ENCODE peak calls at places on chromosomes 7 and 10, in six cellular contexts. One of them, this sample, is unnamed.

GRCh38 chr7:4820405-4820967 is 41.3 kb downstream of the PAPOLB start:
- DNase-seq in activated T-cell treated with anti-CD3 and anti-CD28 coated beads, Interleukin-2, amount 50 U/mL, for 24 hours: no peak
- DNase-seq in pons: no peak
- DNase-seq in EL: no peak
- DNase-seq in activated CD8-positive, alpha-beta memory T cell treated with anti-CD3 and anti-CD28 coated beads for 24 hours: no peak
- DNase-seq in endothelial cell: no peak
- DNase-seq in this sample: no peak

GRCh38 chr10:107561136-107561650 is 396.7 kb upstream of the SORCS1 start:
- DNase-seq in activated T-cell treated with anti-CD3 and anti-CD28 coated beads, Interleukin-2, amount 50 U/mL, for 24 hours: no peak
- DNase-seq in pons: no peak
- DNase-seq in EL: no peak
- DNase-seq in activated CD8-positive, alpha-beta memory T cell treated with anti-CD3 and anti-CD28 coated beads for 24 hours: no peak
- DNase-seq in endothelial cell: no peak
- DNase-seq in this sample: no peak

GRCh38 chr10:70954373-70954772 is 66.0 kb upstream of the PCBD1 start:
- DNase-seq in activated T-cell treated with anti-CD3 and anti-CD28 coated beads, Interleukin-2, amount 50 U/mL, for 24 hours: no peak
- DNase-seq in pons: no peak
- DNase-seq in EL: no peak
- DNase-seq in activated CD8-positive, alpha-beta memory T cell treated with anti-CD3 and anti-CD28 coated beads for 24 hours: no peak
- DNase-seq in endothelial cell: no peak
- DNase-seq in this sample: no peak

GRCh38 chr7:80392229-80393169 is 119.4 kb downstream of the GNAT3 start:
- DNase-seq in activated T-cell treated with anti-CD3 and anti-CD28 coated beads, Interleukin-2, amount 50 U/mL, for 24 hours: no peak
- DNase-seq in pons: peak; percentile 75
- DNase-seq in EL: peak; percentile 38
- DNase-seq in activated CD8-positive, alpha-beta memory T cell treated with anti-CD3 and anti-CD28 coated beads for 24 hours: no peak
- DNase-seq in endothelial cell: no peak
- DNase-seq in this sample: peak; percentile 61

GRCh38 chr10:103540722-103541121 is 47.2 kb downstream of the NEURL1 start:
- DNase-seq in activated T-cell treated with anti-CD3 and anti-CD28 coated beads, Interleukin-2, amount 50 U/mL, for 24 hours: no peak
- DNase-seq in pons: no peak
- DNase-seq in EL: peak; percentile 26
- DNase-seq in activated CD8-positive, alpha-beta memory T cell treated with anti-CD3 and anti-CD28 coated beads for 24 hours: peak; percentile 33
- DNase-seq in endothelial cell: no peak
- DNase-seq in this sample: no peak

GRCh38 chr7:81004098-81004497 is 85.2 kb upstream of the SEMA3C start:
- DNase-seq in activated T-cell treated with anti-CD3 and anti-CD28 coated beads, Interleukin-2, amount 50 U/mL, for 24 hours: no peak
- DNase-seq in pons: no peak
- DNase-seq in EL: peak; percentile 34
- DNase-seq in activated CD8-positive, alpha-beta memory T cell treated with anti-CD3 and anti-CD28 coated beads for 24 hours: no peak
- DNase-seq in endothelial cell: no peak
- DNase-seq in this sample: no peak

GRCh38 chr7:93910076-93910994 is 4.0 kb downstream of the GNGT1 start:
- DNase-seq in activated T-cell treated with anti-CD3 and anti-CD28 coated beads, Interleukin-2, amount 50 U/mL, for 24 hours: no peak
- DNase-seq in pons: peak; percentile 24
- DNase-seq in EL: peak; percentile 67
- DNase-seq in activated CD8-positive, alpha-beta memory T cell treated with anti-CD3 and anti-CD28 coated beads for 24 hours: no peak
- DNase-seq in endothelial cell: no peak
- DNase-seq in this sample: no peak

GRCh38 chr7:2530076-2530967 is 10.7 kb downstream of the LFNG start:
- DNase-seq in activated T-cell treated with anti-CD3 and anti-CD28 coated beads, Interleukin-2, amount 50 U/mL, for 24 hours: peak; percentile 80
- DNase-seq in pons: peak; percentile 58
- DNase-seq in EL: peak; percentile 41
- DNase-seq in activated CD8-positive, alpha-beta memory T cell treated with anti-CD3 and anti-CD28 coated beads for 24 hours: peak; percentile 89
- DNase-seq in endothelial cell: peak; percentile 4
- DNase-seq in this sample: no peak

GRCh38 chr7:92704858-92705257 is 114.7 kb upstream of the FAM133B start:
- DNase-seq in activated T-cell treated with anti-CD3 and anti-CD28 coated beads, Interleukin-2, amount 50 U/mL, for 24 hours: no peak
- DNase-seq in pons: no peak
- DNase-seq in EL: no peak
- DNase-seq in activated CD8-positive, alpha-beta memory T cell treated with anti-CD3 and anti-CD28 coated beads for 24 hours: no peak
- DNase-seq in endothelial cell: no peak
- DNase-seq in this sample: no peak

GRCh38 chr7:84073476-84073875 is 121.1 kb downstream of the SEMA3A start:
- DNase-seq in activated T-cell treated with anti-CD3 and anti-CD28 coated beads, Interleukin-2, amount 50 U/mL, for 24 hours: no peak
- DNase-seq in pons: no peak
- DNase-seq in EL: no peak
- DNase-seq in activated CD8-positive, alpha-beta memory T cell treated with anti-CD3 and anti-CD28 coated beads for 24 hours: no peak
- DNase-seq in endothelial cell: no peak
- DNase-seq in this sample: no peak

GRCh38 chr7:99109108-99110051 is 34.5 kb downstream of the SMURF1 start:
- DNase-seq in activated T-cell treated with anti-CD3 and anti-CD28 coated beads, Interleukin-2, amount 50 U/mL, for 24 hours: no peak
- DNase-seq in pons: peak; percentile 94
- DNase-seq in EL: peak; percentile 61
- DNase-seq in activated CD8-positive, alpha-beta memory T cell treated with anti-CD3 and anti-CD28 coated beads for 24 hours: no peak
- DNase-seq in endothelial cell: no peak
- DNase-seq in this sample: peak; percentile 81

GRCh38 chr10:43817368-43817767 is 168.7 kb upstream of the ZNF32 start:
- DNase-seq in activated T-cell treated with anti-CD3 and anti-CD28 coated beads, Interleukin-2, amount 50 U/mL, for 24 hours: no peak
- DNase-seq in pons: no peak
- DNase-seq in EL: peak; percentile 80
- DNase-seq in activated CD8-positive, alpha-beta memory T cell treated with anti-CD3 and anti-CD28 coated beads for 24 hours: no peak
- DNase-seq in endothelial cell: no peak
- DNase-seq in this sample: no peak

GRCh38 chr10:91339729-91340128 is 70.4 kb upstream of the HECTD2 start:
- DNase-seq in activated T-cell treated with anti-CD3 and anti-CD28 coated beads, Interleukin-2, amount 50 U/mL, for 24 hours: no peak
- DNase-seq in pons: no peak
- DNase-seq in EL: no peak
- DNase-seq in activated CD8-positive, alpha-beta memory T cell treated with anti-CD3 and anti-CD28 coated beads for 24 hours: no peak
- DNase-seq in endothelial cell: no peak
- DNase-seq in this sample: no peak

GRCh38 chr10:121058082-121058481 is 206.9 kb downstream of the WDR11 start:
- DNase-seq in activated T-cell treated with anti-CD3 and anti-CD28 coated beads, Interleukin-2, amount 50 U/mL, for 24 hours: no peak
- DNase-seq in pons: no peak
- DNase-seq in EL: no peak
- DNase-seq in activated CD8-positive, alpha-beta memory T cell treated with anti-CD3 and anti-CD28 coated beads for 24 hours: no peak
- DNase-seq in endothelial cell: no peak
- DNase-seq in this sample: no peak

GRCh38 chr10:115001506-115002381 is 63.7 kb downstream of the TRUB1 start:
- DNase-seq in activated T-cell treated with anti-CD3 and anti-CD28 coated beads, Interleukin-2, amount 50 U/mL, for 24 hours: no peak
- DNase-seq in pons: peak; percentile 36
- DNase-seq in EL: no peak
- DNase-seq in activated CD8-positive, alpha-beta memory T cell treated with anti-CD3 and anti-CD28 coated beads for 24 hours: no peak
- DNase-seq in endothelial cell: no peak
- DNase-seq in this sample: peak; percentile 4

GRCh38 chr7:70738080-70738479 is 393.9 kb upstream of the GALNT17 start:
- DNase-seq in activated T-cell treated with anti-CD3 and anti-CD28 coated beads, Interleukin-2, amount 50 U/mL, for 24 hours: no peak
- DNase-seq in pons: peak; percentile 41
- DNase-seq in EL: peak; percentile 2
- DNase-seq in activated CD8-positive, alpha-beta memory T cell treated with anti-CD3 and anti-CD28 coated beads for 24 hours: no peak
- DNase-seq in endothelial cell: no peak
- DNase-seq in this sample: peak; percentile 40

GRCh38 chr7:155510975-155511595 is 35.3 kb downstream of the CNPY1 start:
- DNase-seq in activated T-cell treated with anti-CD3 and anti-CD28 coated beads, Interleukin-2, amount 50 U/mL, for 24 hours: no peak
- DNase-seq in pons: no peak
- DNase-seq in EL: no peak
- DNase-seq in activated CD8-positive, alpha-beta memory T cell treated with anti-CD3 and anti-CD28 coated beads for 24 hours: no peak
- DNase-seq in endothelial cell: no peak
- DNase-seq in this sample: no peak

GRCh38 chr7:43248961-43249807 is 136.7 kb downstream of the HECW1 start:
- DNase-seq in activated T-cell treated with anti-CD3 and anti-CD28 coated beads, Interleukin-2, amount 50 U/mL, for 24 hours: no peak
- DNase-seq in pons: no peak
- DNase-seq in EL: peak; percentile 84
- DNase-seq in activated CD8-positive, alpha-beta memory T cell treated with anti-CD3 and anti-CD28 coated beads for 24 hours: no peak
- DNase-seq in endothelial cell: no peak
- DNase-seq in this sample: no peak

GRCh38 chr10:63346015-63346441 is 119.7 kb downstream of the JMJD1C start:
- DNase-seq in activated T-cell treated with anti-CD3 and anti-CD28 coated beads, Interleukin-2, amount 50 U/mL, for 24 hours: no peak
- DNase-seq in pons: no peak
- DNase-seq in EL: peak; percentile 51
- DNase-seq in activated CD8-positive, alpha-beta memory T cell treated with anti-CD3 and anti-CD28 coated beads for 24 hours: no peak
- DNase-seq in endothelial cell: no peak
- DNase-seq in this sample: no peak

GRCh38 chr7:107180378-107180777 is 11.6 kb downstream of the HBP1 start:
- DNase-seq in activated T-cell treated with anti-CD3 and anti-CD28 coated beads, Interleukin-2, amount 50 U/mL, for 24 hours: peak; percentile 69
- DNase-seq in pons: no peak
- DNase-seq in EL: peak; percentile 67
- DNase-seq in activated CD8-positive, alpha-beta memory T cell treated with anti-CD3 and anti-CD28 coated beads for 24 hours: peak; percentile 84
- DNase-seq in endothelial cell: no peak
- DNase-seq in this sample: no peak

This sample was measured in globus pallidus.